ENCODE peak calls at places on chromosomes 11 and 22, in five cellular contexts. One of them, this sample, is unnamed.

GRCh38 chr11:122305426-122305825 is 189.4 kb upstream of the BLID start:
- DNase-seq in stomach: no peak
- DNase-seq in esophagus muscularis mucosa: no peak
- DNase-seq in H1: no peak
- DNase-seq in K562: no peak
- DNase-seq in this sample: no peak

GRCh38 chr11:75199412-75199955 is 41.1 kb upstream of the TPBGL start:
- DNase-seq in stomach: no peak
- DNase-seq in esophagus muscularis mucosa: no peak
- DNase-seq in H1: no peak
- DNase-seq in K562: no peak
- DNase-seq in this sample: no peak

GRCh38 chr11:27977031-27977430 is 130.9 kb downstream of the KIF18A start:
- DNase-seq in stomach: no peak
- DNase-seq in esophagus muscularis mucosa: no peak
- DNase-seq in H1: no peak
- DNase-seq in K562: no peak
- DNase-seq in this sample: no peak

GRCh38 chr11:2445107-2445947 is 519 bp downstream of the KCNQ1 start:
- DNase-seq in stomach: peak
- DNase-seq in esophagus muscularis mucosa: no peak
- DNase-seq in H1: no peak
- DNase-seq in K562: no peak
- DNase-seq in this sample: no peak

GRCh38 chr11:87439981-87440760 is 402.4 kb downstream of the TMEM135 start:
- DNase-seq in stomach: no peak
- DNase-seq in esophagus muscularis mucosa: no peak
- DNase-seq in H1: no peak
- DNase-seq in K562: no peak
- DNase-seq in this sample: no peak

GRCh38 chr11:76911415-76911808 is 50.7 kb downstream of the ACER3 start:
- DNase-seq in stomach: no peak
- DNase-seq in esophagus muscularis mucosa: no peak
- DNase-seq in H1: no peak
- DNase-seq in K562: no peak
- DNase-seq in this sample: no peak

GRCh38 chr11:9759519-9760179 is 95.8 kb downstream of the SWAP70 start:
- DNase-seq in stomach: peak
- DNase-seq in esophagus muscularis mucosa: peak
- DNase-seq in H1: no peak
- DNase-seq in K562: peak
- DNase-seq in this sample: peak

GRCh38 chr11:120598517-120599209 is 87.1 kb downstream of the GRIK4 start:
- DNase-seq in stomach: no peak
- DNase-seq in esophagus muscularis mucosa: no peak
- DNase-seq in H1: no peak
- DNase-seq in K562: peak
- DNase-seq in this sample: no peak

GRCh38 chr11:57467508-57468157 is 7.3 kb downstream of the RTN4RL2 start:
- DNase-seq in stomach: no peak
- DNase-seq in esophagus muscularis mucosa: no peak
- DNase-seq in H1: no peak
- DNase-seq in K562: no peak
- DNase-seq in this sample: no peak

GRCh38 chr11:76765863-76766350 is 17.2 kb upstream of the TSKU start:
- DNase-seq in stomach: no peak
- DNase-seq in esophagus muscularis mucosa: no peak
- DNase-seq in H1: no peak
- DNase-seq in K562: no peak
- DNase-seq in this sample: no peak

GRCh38 chr11:18743900-18744514 is 18.0 kb upstream of the IGSF22 start:
- DNase-seq in stomach: no peak
- DNase-seq in esophagus muscularis mucosa: no peak
- DNase-seq in H1: no peak
- DNase-seq in K562: no peak
- DNase-seq in this sample: no peak

GRCh38 chr22:41048791-41049717 is 43.3 kb upstream of the EP300 start:
- DNase-seq in stomach: peak
- DNase-seq in esophagus muscularis mucosa: peak
- DNase-seq in H1: no peak
- DNase-seq in K562: peak
- DNase-seq in this sample: no peak

GRCh38 chr22:49037701-49038245 is 789.9 kb downstream of the BRD1 start:
- DNase-seq in stomach: no peak
- DNase-seq in esophagus muscularis mucosa: no peak
- DNase-seq in H1: no peak
- DNase-seq in K562: no peak
- DNase-seq in this sample: no peak

GRCh38 chr11:95466406-95466805 is 235.4 kb upstream of the SESN3 start:
- DNase-seq in stomach: no peak
- DNase-seq in esophagus muscularis mucosa: no peak
- DNase-seq in H1: no peak
- DNase-seq in K562: no peak
- DNase-seq in this sample: no peak

GRCh38 chr11:119832536-119832935 is 103.5 kb upstream of the NECTIN1 start:
- DNase-seq in stomach: peak
- DNase-seq in esophagus muscularis mucosa: no peak
- DNase-seq in H1: no peak
- DNase-seq in K562: peak
- DNase-seq in this sample: no peak

GRCh38 chr11:11786234-11786633 is 55.5 kb upstream of the USP47 start:
- DNase-seq in stomach: no peak
- DNase-seq in esophagus muscularis mucosa: peak
- DNase-seq in H1: no peak
- DNase-seq in K562: no peak
- DNase-seq in this sample: no peak

GRCh38 chr11:44572884-44573283 is 7.4 kb downstream of the CD82 start:
- DNase-seq in stomach: peak
- DNase-seq in esophagus muscularis mucosa: no peak
- DNase-seq in H1: no peak
- DNase-seq in K562: no peak
- DNase-seq in this sample: no peak
- TF ChIP-seq POLR2AphosphoS5 in stomach: no peak
- TF ChIP-seq POLR2AphosphoS5 in esophagus muscularis mucosa: no peak
- TF ChIP-seq POLR2AphosphoS5 in H1: no peak
- TF ChIP-seq POLR2AphosphoS5 in K562: no peak
- TF ChIP-seq POLR2AphosphoS5 in this sample: no peak

GRCh38 chr22:37604875-37605274 is 3.8 kb upstream of the GGA1 start:
- DNase-seq in stomach: no peak
- DNase-seq in esophagus muscularis mucosa: no peak
- DNase-seq in H1: no peak
- DNase-seq in K562: no peak
- DNase-seq in this sample: no peak

GRCh38 chr22:37599161-37599560 is 9.5 kb upstream of the GGA1 start:
- DNase-seq in stomach: no peak
- DNase-seq in esophagus muscularis mucosa: no peak
- DNase-seq in H1: no peak
- DNase-seq in K562: no peak
- DNase-seq in this sample: no peak

GRCh38 chr22:37604074-37604473 is 4.6 kb upstream of the GGA1 start:
- DNase-seq in stomach: no peak
- DNase-seq in esophagus muscularis mucosa: no peak
- DNase-seq in H1: no peak
- DNase-seq in K562: no peak
- DNase-seq in this sample: no peak

GRCh38 chr22:37601203-37601539 is 7.5 kb upstream of the GGA1 start:
- DNase-seq in stomach: no peak
- DNase-seq in esophagus muscularis mucosa: no peak
- DNase-seq in H1: no peak
- DNase-seq in K562: no peak
- DNase-seq in this sample: no peak

DNA sequence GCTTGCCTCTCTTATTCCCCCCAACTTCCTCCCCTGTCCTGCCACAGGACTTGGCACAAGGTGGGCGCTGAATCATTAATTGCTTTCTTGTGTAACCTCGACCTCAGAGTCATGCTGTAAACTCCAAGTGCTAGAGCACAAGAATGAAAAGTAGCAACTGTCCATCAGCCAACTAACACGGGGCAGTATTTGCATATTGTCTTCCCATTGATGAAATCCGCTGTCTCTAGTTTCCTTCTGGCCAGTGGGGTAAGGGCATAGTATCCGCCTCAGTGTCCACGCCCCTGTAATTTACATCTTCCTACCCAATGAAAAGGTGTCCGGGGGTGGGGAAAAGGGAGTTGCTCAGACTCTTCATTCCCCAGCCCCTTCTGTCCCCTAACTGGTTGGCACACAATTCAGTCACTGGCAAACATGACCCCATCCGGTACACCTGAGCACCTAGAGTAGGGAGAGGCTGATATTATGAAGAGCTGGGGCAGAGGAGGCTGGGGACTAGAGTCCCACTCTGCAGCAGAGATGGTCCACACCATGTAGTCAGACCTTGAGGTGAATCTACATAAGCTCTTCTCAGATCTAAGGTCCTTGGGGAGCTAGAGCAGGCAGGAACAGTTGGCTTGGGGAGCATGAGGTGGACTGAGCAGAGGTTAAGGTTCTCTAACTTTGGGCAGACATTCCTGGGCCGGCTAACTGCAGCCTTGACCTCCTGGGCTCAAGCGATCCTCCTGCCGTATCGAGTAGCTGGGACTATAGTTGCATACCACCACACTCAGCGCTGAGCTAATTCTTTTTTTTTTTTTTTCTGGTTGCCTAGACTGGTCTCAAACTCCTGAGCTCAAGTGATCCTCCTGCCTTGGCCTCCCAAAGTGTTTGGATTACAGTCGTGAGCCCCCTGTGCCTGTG is 6.8 kb upstream of the GGA1 start:
- DNase-seq in stomach: peak
- DNase-seq in esophagus muscularis mucosa: no peak
- DNase-seq in H1: peak
- DNase-seq in K562: peak
- DNase-seq in this sample: no peak
- TF ChIP-seq POLR2A in stomach: no peak
- TF ChIP-seq POLR2A in esophagus muscularis mucosa: no peak
- TF ChIP-seq POLR2A in H1: no peak
- TF ChIP-seq POLR2A in K562: peak
- TF ChIP-seq POLR2A in this sample: no peak

GRCh38 chr22:35230839-35231584 is 26.3 kb upstream of the HMGXB4 start:
- DNase-seq in stomach: no peak
- DNase-seq in esophagus muscularis mucosa: no peak
- DNase-seq in H1: no peak
- DNase-seq in K562: peak
- DNase-seq in this sample: no peak
- TF ChIP-seq POLR2AphosphoS5 in stomach: no peak
- TF ChIP-seq POLR2AphosphoS5 in esophagus muscularis mucosa: no peak
- TF ChIP-seq POLR2AphosphoS5 in H1: no peak
- TF ChIP-seq POLR2AphosphoS5 in K562: peak
- TF ChIP-seq POLR2AphosphoS5 in this sample: peak

GRCh38 chr11:112175596-112175947 is 260 bp downstream of the BCO2 start:
- DNase-seq in stomach: no peak
- DNase-seq in esophagus muscularis mucosa: no peak
- DNase-seq in H1: no peak
- DNase-seq in K562: no peak
- DNase-seq in this sample: no peak

GRCh38 chr11:112178428-112178827 is 3.1 kb downstream of the BCO2 start:
- DNase-seq in stomach: no peak
- DNase-seq in esophagus muscularis mucosa: no peak
- DNase-seq in H1: no peak
- DNase-seq in K562: no peak
- DNase-seq in this sample: no peak

GRCh38 chr11:112179601-112180000 is 4.3 kb downstream of the BCO2 start:
- DNase-seq in stomach: no peak
- DNase-seq in esophagus muscularis mucosa: no peak
- DNase-seq in H1: no peak
- DNase-seq in K562: no peak
- DNase-seq in this sample: no peak

GRCh38 chr11:112176077-112176476 is 765 bp downstream of the BCO2 start:
- DNase-seq in stomach: no peak
- DNase-seq in esophagus muscularis mucosa: no peak
- DNase-seq in H1: no peak
- DNase-seq in K562: no peak
- DNase-seq in this sample: no peak

GRCh38 chr11:112177610-112178009 is 2.3 kb downstream of the BCO2 start:
- DNase-seq in stomach: no peak
- DNase-seq in esophagus muscularis mucosa: no peak
- DNase-seq in H1: no peak
- DNase-seq in K562: no peak
- DNase-seq in this sample: no peak
- TF ChIP-seq POLR2A in stomach: no peak
- TF ChIP-seq POLR2A in esophagus muscularis mucosa: no peak
- TF ChIP-seq POLR2A in H1: no peak
- TF ChIP-seq POLR2A in K562: no peak
- TF ChIP-seq POLR2A in this sample: no peak

GRCh38 chr11:100851129-100851528 is 164.0 kb downstream of the ARHGAP42 start:
- DNase-seq in stomach: no peak
- DNase-seq in esophagus muscularis mucosa: no peak
- DNase-seq in H1: no peak
- DNase-seq in K562: no peak
- DNase-seq in this sample: no peak

GRCh38 chr11:100847696-100848216 is 160.7 kb downstream of the ARHGAP42 start:
- DNase-seq in stomach: no peak
- DNase-seq in esophagus muscularis mucosa: no peak
- DNase-seq in H1: no peak
- DNase-seq in K562: no peak
- DNase-seq in this sample: no peak

GRCh38 chr11:100849914-100850235 is 162.8 kb downstream of the ARHGAP42 start:
- DNase-seq in stomach: no peak
- DNase-seq in esophagus muscularis mucosa: no peak
- DNase-seq in H1: no peak
- DNase-seq in K562: no peak
- DNase-seq in this sample: no peak

GRCh38 chr11:100851584-100852152 is 164.6 kb downstream of the ARHGAP42 start:
- DNase-seq in stomach: no peak
- DNase-seq in esophagus muscularis mucosa: no peak
- DNase-seq in H1: no peak
- DNase-seq in K562: no peak
- DNase-seq in this sample: no peak

DNA sequence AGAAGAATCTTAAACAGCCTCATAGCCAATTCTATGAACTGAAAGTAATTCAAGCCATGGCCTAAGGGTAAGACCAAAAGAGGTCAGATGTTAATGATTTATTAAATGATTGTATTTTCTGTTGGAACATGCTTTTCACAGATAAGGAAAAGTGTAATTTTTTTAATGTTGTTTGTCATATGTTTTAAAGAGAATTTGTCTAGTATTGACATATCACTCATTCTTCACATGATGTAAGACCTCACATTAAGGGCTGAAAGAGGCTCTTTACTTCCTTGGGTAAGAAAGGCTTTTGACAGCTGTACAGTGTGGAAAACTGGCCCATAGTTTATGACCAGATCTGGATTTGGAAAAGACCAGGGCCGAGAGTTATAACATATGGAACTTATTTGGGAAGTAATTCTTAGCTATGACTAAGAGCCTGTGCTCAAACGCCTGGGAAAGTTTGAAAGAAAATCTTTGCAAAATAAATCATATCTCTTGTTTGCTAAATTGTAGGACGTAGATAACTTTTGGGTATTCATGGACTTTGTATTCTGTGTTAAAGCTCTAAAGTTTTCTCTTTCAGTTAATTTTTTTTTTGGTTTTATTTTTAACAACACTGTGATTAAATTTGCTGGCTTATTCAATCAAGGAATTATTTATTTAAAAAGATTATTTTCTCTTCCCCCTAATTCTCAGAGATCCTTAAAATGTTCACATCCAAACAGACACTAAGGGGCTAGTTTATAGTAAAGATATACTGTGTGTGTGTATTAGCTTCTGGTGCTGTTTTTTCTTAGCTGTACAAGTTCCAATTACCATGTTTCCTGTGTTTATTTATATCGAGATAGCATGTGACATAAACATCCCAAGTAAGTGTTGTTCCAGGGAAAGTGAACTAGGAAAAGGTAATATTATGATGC is 162.2 kb downstream of the ARHGAP42 start:
- DNase-seq in stomach: no peak
- DNase-seq in esophagus muscularis mucosa: no peak
- DNase-seq in H1: no peak
- DNase-seq in K562: no peak
- DNase-seq in this sample: no peak
- TF ChIP-seq POLR2AphosphoS5 in stomach: no peak
- TF ChIP-seq POLR2AphosphoS5 in esophagus muscularis mucosa: no peak
- TF ChIP-seq POLR2AphosphoS5 in H1: no peak
- TF ChIP-seq POLR2AphosphoS5 in K562: no peak
- TF ChIP-seq POLR2AphosphoS5 in this sample: no peak